ENCODE peak calls at places on chromosomes 12 and 14, in four cellular contexts. One of them, this sample, is unnamed.

GRCh38 chr14:79584679-79585078 is 626.6 kb downstream of the DIO2 start:
- DNase-seq in NCI-H1694: no peak
- DNase-seq in fibroblast of mammary gland: peak; percentile 94
- DNase-seq in EH: peak; percentile 97
- DNase-seq in this sample: peak; percentile 67

GRCh38 chr12:96329545-96329944 is 70.7 kb downstream of the CDK17 start:
- DNase-seq in NCI-H1694: no peak
- DNase-seq in fibroblast of mammary gland: no peak
- DNase-seq in EH: no peak
- DNase-seq in this sample: no peak

GRCh38 chr12:1013618-1014489 is 22.8 kb downstream of the ERC1 start:
- DNase-seq in NCI-H1694: no peak
- DNase-seq in fibroblast of mammary gland: peak; percentile 90
- DNase-seq in EH: peak; percentile 87
- DNase-seq in this sample: peak; percentile 77

GRCh38 chr12:104276192-104277131 is 27.1 kb upstream of the EID3 start:
- DNase-seq in NCI-H1694: no peak
- DNase-seq in fibroblast of mammary gland: no peak
- DNase-seq in EH: no peak
- DNase-seq in this sample: no peak

GRCh38 chr14:98185036-98185435 is 1087.0 kb downstream of the BCL11B start:
- DNase-seq in NCI-H1694: no peak
- DNase-seq in fibroblast of mammary gland: no peak
- DNase-seq in EH: no peak
- DNase-seq in this sample: no peak

GRCh38 chr12:103632554-103633216 is 45.6 kb downstream of the STAB2 start:
- DNase-seq in NCI-H1694: peak; percentile 38
- DNase-seq in fibroblast of mammary gland: peak; percentile 58
- DNase-seq in EH: peak; percentile 70
- DNase-seq in this sample: peak; percentile 69

GRCh38 chr12:14775652-14776020 is 27.6 kb downstream of the WBP11 start:
- DNase-seq in NCI-H1694: no peak
- DNase-seq in fibroblast of mammary gland: peak; percentile 68
- DNase-seq in EH: no peak
- DNase-seq in this sample: no peak

GRCh38 chr12:52776913-52777395 is at the start of gene KRT76:
- DNase-seq in NCI-H1694: no peak
- DNase-seq in fibroblast of mammary gland: no peak
- DNase-seq in EH: no peak
- DNase-seq in this sample: no peak

GRCh38 chr14:63676615-63677014 is 34.9 kb upstream of the WDR89 start:
- DNase-seq in NCI-H1694: no peak
- DNase-seq in fibroblast of mammary gland: no peak
- DNase-seq in EH: no peak
- DNase-seq in this sample: no peak

GRCh38 chr14:49559979-49560768 is 26.0 kb downstream of the RPS29 start:
- DNase-seq in NCI-H1694: no peak
- DNase-seq in fibroblast of mammary gland: no peak
- DNase-seq in EH: no peak
- DNase-seq in this sample: no peak

GRCh38 chr14:22555573-22556011 is 33.4 kb downstream of the DAD1 start:
- DNase-seq in NCI-H1694: no peak
- DNase-seq in fibroblast of mammary gland: peak; percentile 29
- DNase-seq in EH: no peak
- DNase-seq in this sample: no peak

GRCh38 chr12:15443050-15443449 is 120.7 kb downstream of the PTPRO start:
- DNase-seq in NCI-H1694: no peak
- DNase-seq in fibroblast of mammary gland: no peak
- DNase-seq in EH: no peak
- DNase-seq in this sample: no peak

GRCh38 chr12:46124848-46125619 is 134.7 kb upstream of the SCAF11 start:
- DNase-seq in NCI-H1694: no peak
- DNase-seq in fibroblast of mammary gland: peak; percentile 86
- DNase-seq in EH: peak; percentile 79
- DNase-seq in this sample: peak; percentile 90

GRCh38 chr14:102013669-102014200 is 49.4 kb downstream of the DYNC1H1 start:
- DNase-seq in NCI-H1694: no peak
- DNase-seq in fibroblast of mammary gland: peak; percentile 22
- DNase-seq in EH: no peak
- DNase-seq in this sample: no peak

GRCh38 chr14:62081012-62081612 is 318.9 kb downstream of the SNAPC1 start:
- DNase-seq in NCI-H1694: no peak
- DNase-seq in fibroblast of mammary gland: no peak
- DNase-seq in EH: no peak
- DNase-seq in this sample: no peak

GRCh38 chr12:15155271-15155670 is 65.9 kb downstream of the RERG start:
- DNase-seq in NCI-H1694: no peak
- DNase-seq in fibroblast of mammary gland: no peak
- DNase-seq in EH: no peak
- DNase-seq in this sample: no peak

GRCh38 chr14:99231850-99232401 is 40.1 kb downstream of the BCL11B start:
- DNase-seq in NCI-H1694: no peak
- DNase-seq in fibroblast of mammary gland: no peak
- DNase-seq in EH: no peak
- DNase-seq in this sample: no peak

GRCh38 chr12:125100551-125101434 is 35.6 kb downstream of the AACS start:
- DNase-seq in NCI-H1694: no peak
- DNase-seq in fibroblast of mammary gland: no peak
- DNase-seq in EH: no peak
- DNase-seq in this sample: no peak

GRCh38 chr14:103334644-103335603 is 887 bp downstream of the EIF5 start:
- DNase-seq in NCI-H1694: no peak
- DNase-seq in fibroblast of mammary gland: peak; percentile 74
- DNase-seq in EH: peak; percentile 76
- DNase-seq in this sample: peak; percentile 61

GRCh38 chr14:68962681-68963080 is 16.4 kb downstream of the ACTN1 start:
- DNase-seq in NCI-H1694: no peak
- DNase-seq in fibroblast of mammary gland: no peak
- DNase-seq in EH: no peak
- DNase-seq in this sample: no peak

GRCh38 chr12:22100952-22101748 is 55.1 kb downstream of the CMAS start:
- DNase-seq in NCI-H1694: peak; percentile 5
- DNase-seq in fibroblast of mammary gland: peak; percentile 82
- DNase-seq in EH: peak; percentile 60
- DNase-seq in this sample: peak; percentile 78